ENCODE peak calls at places on chromosome 7, in seven cellular contexts. R is psoas muscle, N is sigmoid colon, S is aorta, O is neural progenitor cell, T is colonic mucosa, Q is AG04450. U is an unnamed sample.
A peak's percentile ranks its signal among the peaks of the same experiment; 100 is the strongest.

GRCh38 chr7:20191044-20191867 is 25.9 kb downstream of the MACC1 start:
- DNase-seq in T (no peak), Q (no peak), N (no peak), S (no peak), R (no peak), O (no peak), U (no peak)

GRCh38 chr7:1883031-1883761 is 213.1 kb downstream of the ELFN1 start:
- DNase-seq in R (no peak), O (peak; percentile 34), N (no peak), Q (peak; percentile 16), S (no peak), T (no peak), U (peak; percentile 61)

GRCh38 chr7:138478499-138478908 is 18.4 kb downstream of the TRIM24 start:
- DNase-seq in R (no peak), O (no peak), T (peak; percentile 45), S (no peak), N (no peak), Q (no peak), U (no peak)

GRCh38 chr7:538764-539685 is 19.4 kb upstream of the PDGFA start:
- DNase-seq in O (no peak), S (no peak), N (no peak), Q (no peak), R (no peak), T (peak; percentile 66), U (no peak)

GRCh38 chr7:99822731-99823718 is 4.8 kb upstream of the CYP3A43 start:
- DNase-seq in O (no peak), T (peak; percentile 27), N (no peak), S (no peak), Q (no peak), R (no peak), U (no peak)

GRCh38 chr7:115662676-115663075 is 367.9 kb downstream of the TFEC start:
- DNase-seq in T (no peak), Q (no peak), O (no peak), R (no peak), N (no peak), S (no peak), U (no peak)

GRCh38 chr7:155071121-155071651 is 1.1 kb downstream of the HTR5A start:
- DNase-seq in O (no peak), Q (no peak), S (no peak), T (no peak), R (no peak), N (no peak), U (no peak)

GRCh38 chr7:18638594-18639452 is 143.3 kb downstream of the HDAC9 start:
- DNase-seq in Q (no peak), T (no peak), N (no peak), S (no peak), R (no peak), O (no peak), U (peak; percentile 27)

GRCh38 chr7:158738841-158739240 is 34.2 kb upstream of the NCAPG2 start:
- DNase-seq in R (no peak), Q (no peak), N (no peak), T (no peak), O (no peak), S (no peak), U (no peak)

GRCh38 chr7:17385612-17386011 is 87.2 kb downstream of the AHR start:
- DNase-seq in R (no peak), T (no peak), N (no peak), S (no peak), Q (no peak), O (no peak), U (no peak)

GRCh38 chr7:100861616-100861985 is 5.6 kb upstream of the TRIP6 start:
- DNase-seq in S (no peak), T (no peak), R (peak; percentile 42), Q (no peak), O (no peak), N (no peak), U (no peak)

GRCh38 chr7:98458090-98458875 is 57.4 kb upstream of the BAIAP2L1 start:
- DNase-seq in R (no peak), N (no peak), Q (no peak), T (no peak), S (no peak), O (no peak), U (no peak)

GRCh38 chr7:152435384-152436278 is at the start of gene KMT2C:
- DNase-seq in Q (no peak), S (peak; percentile 70), R (peak; percentile 82), T (peak; percentile 68), N (peak; percentile 79), O (peak; percentile 81), U (peak; percentile 56)

GRCh38 chr7:155429651-155430050 is 28.3 kb upstream of the EN2 start:
- DNase-seq in O (no peak), Q (no peak), N (no peak), S (no peak), T (no peak), R (no peak), U (no peak)

GRCh38 chr7:149205690-149206381 is 10.5 kb downstream of the ZNF282 start:
- DNase-seq in O (no peak), Q (no peak), R (peak; percentile 17), N (no peak), S (no peak), T (no peak), U (no peak)

GRCh38 chr7:112052507-112052906 is 153.7 kb downstream of the DOCK4 start:
- DNase-seq in R (no peak), N (no peak), Q (no peak), O (no peak), T (no peak), S (no peak), U (no peak)

GRCh38 chr7:111763221-111763791 is 201.0 kb upstream of the IMMP2L start:
- DNase-seq in Q (peak; percentile 32), N (no peak), R (no peak), O (peak; percentile 69), S (no peak), T (no peak), U (peak; percentile 74)

GRCh38 chr7:132125872-132126595 is 450.2 kb downstream of the PLXNA4 start:
- DNase-seq in S (no peak), R (no peak), Q (no peak), O (no peak), T (no peak), N (peak; percentile 42), U (no peak)

GRCh38 chr7:64945776-64946175 is 42.7 kb downstream of the ZNF273 start:
- DNase-seq in S (no peak), O (no peak), R (no peak), T (no peak), N (no peak), Q (no peak), U (no peak)

GRCh38 chr7:142384508-142384922 is 126.7 kb upstream of the PRSS58 start:
- DNase-seq in Q (no peak), R (peak; percentile 65), T (no peak), N (no peak), S (no peak), O (no peak), U (no peak)

GRCh38 chr7:150875791-150876190 is 23.5 kb downstream of the AOC1 start:
- DNase-seq in Q (no peak), S (no peak), T (no peak), R (no peak), N (no peak), O (no peak), U (peak; percentile 32)

GRCh38 chr7:41881313-41882130 is 178.6 kb upstream of the INHBA start:
- DNase-seq in R (peak; percentile 56), Q (no peak), T (peak; percentile 53), N (no peak), O (no peak), S (peak; percentile 85), U (no peak)

GRCh38 chr7:44639701-44640321 is 33.4 kb downstream of the OGDH start:
- DNase-seq in S (peak; percentile 60), Q (peak; percentile 59), O (peak; percentile 21), T (peak; percentile 64), N (no peak), R (no peak), U (peak; percentile 45)

GRCh38 chr7:44636041-44636580 is 29.7 kb downstream of the OGDH start:
- DNase-seq in S (no peak), O (no peak), Q (no peak), T (no peak), R (no peak), N (no peak), U (no peak)

GRCh38 chr7:44637788-44638594 is 31.6 kb downstream of the OGDH start:
- DNase-seq in O (no peak), T (peak; percentile 74), Q (no peak), N (peak; percentile 83), S (peak; percentile 77), R (peak; percentile 72), U (peak; percentile 61)

GRCh38 chr7:44636926-44637325 is 30.5 kb downstream of the OGDH start:
- DNase-seq in Q (no peak), T (no peak), R (no peak), S (no peak), O (no peak), N (no peak), U (no peak)

GRCh38 chr7:44638611-44639557 is 32.5 kb downstream of the OGDH start:
- DNase-seq in N (peak; percentile 79), S (peak; percentile 87), Q (no peak), O (no peak), R (peak; percentile 82), T (peak; percentile 88), U (peak; percentile 77)
- H3K4me3 ChIP-seq in N (no peak overlapping the region), S (no peak overlapping the region), Q (no peak overlapping the region), O (no peak overlapping the region), R (no peak overlapping the region), T (no peak overlapping the region), U (no peak overlapping the region)

GRCh38 chr7:94391716-94392390 is 2.8 kb upstream of the COL1A2 start:
- DNase-seq in S (peak; percentile 60), T (no peak), Q (peak; percentile 81), R (no peak), O (peak; percentile 49), N (no peak), U (no peak)

GRCh38 chr7:94394058-94394398 is 667 bp upstream of the COL1A2 start:
- DNase-seq in Q (peak; percentile 69), S (peak; percentile 66), O (no peak), R (peak; percentile 58), T (no peak), N (peak; percentile 73), U (peak; percentile 15)

GRCh38 chr7:94394399-94395140 is at the start of gene COL1A2:
- DNase-seq in R (peak; percentile 88), N (peak; percentile 92), T (peak; percentile 52), Q (peak; percentile 98), S (peak; percentile 95), O (peak; percentile 70), U (peak; percentile 82)

GRCh38 chr7:94392391-94392782 is 2.3 kb upstream of the COL1A2 start:
- DNase-seq in O (no peak), T (no peak), S (no peak), N (no peak), Q (no peak), R (no peak), U (no peak)

GRCh38 chr7:94393251-94393758 is 1.4 kb upstream of the COL1A2 start:
- DNase-seq in S (peak; percentile 69), O (peak; percentile 65), R (peak; percentile 61), T (no peak), N (no peak), Q (no peak), U (peak; percentile 6)
- H3K4me3 ChIP-seq in S (no peak overlapping the region), O (no peak overlapping the region), R (no peak overlapping the region), T (no peak overlapping the region), N (peak overlapping the region; percentile 72), Q (peak overlapping the region; percentile 96), U (no peak overlapping the region)

GRCh38 chr7:5776894-5777645 is 4.4 kb downstream of the RNF216 start:
- DNase-seq in T (no peak), S (no peak), Q (no peak), O (no peak), N (peak; percentile 50), R (no peak), U (no peak)
- H3K4me3 ChIP-seq in T (no peak overlapping the region), S (no peak overlapping the region), Q (no peak overlapping the region), O (no peak overlapping the region), N (no peak overlapping the region), R (no peak overlapping the region), U (no peak overlapping the region)

GRCh38 chr7:130963349-130963748 is 229.3 kb upstream of the KLF14 start:
- DNase-seq in Q (no peak), N (no peak), R (no peak), O (no peak), S (no peak), T (no peak), U (no peak)
- H3K4me3 ChIP-seq in Q (no peak overlapping the region), N (no peak overlapping the region), R (no peak overlapping the region), O (no peak overlapping the region), S (no peak overlapping the region), T (no peak overlapping the region), U (no peak overlapping the region)